ENCODE peak calls at places on chromosomes 11 and 22, in five cellular contexts. J, I, K, N and D are unnamed samples.

GRCh38 chr22:38802671-38803121 is 8.8 kb upstream of the DNAL4 start:
- DNase-seq in N (no peak), K (peak; percentile 68), I (peak; percentile 25), J (peak; percentile 57), D (no peak)

GRCh38 chr11:119421941-119422504 is 949 bp downstream of the THY1 start:
- DNase-seq in K (no peak), N (peak; percentile 15), I (no peak), J (no peak), D (no peak)

GRCh38 chr11:77024745-77025144 is 9.5 kb upstream of the B3GNT6 start:
- DNase-seq in I (no peak), K (no peak), N (peak; percentile 12), J (no peak), D (no peak)

GRCh38 chr11:27972432-27973170 is 135.4 kb downstream of the KIF18A start:
- DNase-seq in J (no peak), N (no peak), I (no peak), K (no peak), D (no peak)

GRCh38 chr22:39526736-39527171 is 5.8 kb downstream of the RPS19BP1 start:
- DNase-seq in J (no peak), N (peak; percentile 57), K (peak; percentile 31), I (no peak), D (no peak)

GRCh38 chr11:85167038-85167437 is 460.1 kb downstream of the DLG2 start:
- DNase-seq in I (no peak), N (no peak), J (no peak), K (no peak), D (no peak)

GRCh38 chr22:43832393-43833265 is 20.5 kb upstream of the EFCAB6 start:
- DNase-seq in I (no peak), J (no peak), K (no peak), N (no peak), D (no peak)

GRCh38 chr11:70241709-70242108 is 28.8 kb upstream of the PPFIA1 start:
- DNase-seq in J (no peak), N (no peak), K (no peak), I (no peak), D (no peak)

GRCh38 chr11:47186076-47186936 is at the start of gene PACSIN3:
- DNase-seq in N (peak; percentile 45), I (no peak), J (no peak), K (peak; percentile 70), D (no peak)

GRCh38 chr22:39292561-39293074 is 26.8 kb downstream of the RPL3 start:
- DNase-seq in N (peak; percentile 29), K (peak; percentile 95), J (peak; percentile 94), I (peak; percentile 80), D (peak; percentile 90)

GRCh38 chr11:120222916-120223315 is 12.1 kb downstream of the OAF start:
- DNase-seq in I (no peak), N (no peak), J (no peak), K (no peak), D (no peak)

GRCh38 chr11:10076458-10077141 is 217.4 kb downstream of the SBF2 start:
- DNase-seq in I (peak; percentile 9), N (peak; percentile 66), J (peak; percentile 55), K (peak; percentile 18), D (no peak)

GRCh38 chr11:59560702-59561469 is 49.5 kb downstream of the OR4D9 start:
- DNase-seq in J (peak; percentile 88), N (peak; percentile 94), I (peak; percentile 57), K (peak; percentile 81), D (peak; percentile 88)

GRCh38 chr11:88411265-88411664 is 73.7 kb upstream of the CTSC start:
- DNase-seq in K (no peak), J (no peak), I (no peak), N (no peak), D (no peak)

GRCh38 chr11:12185914-12186313 is 75.5 kb downstream of the MICAL2 start:
- DNase-seq in I (no peak), J (no peak), N (no peak), K (no peak), D (no peak)

GRCh38 chr11:114811971-114812370 is 133.6 kb downstream of the NXPE2 start:
- DNase-seq in I (no peak), K (no peak), J (no peak), N (no peak), D (no peak)

GRCh38 chr11:34214961-34215805 is 109.8 kb downstream of the NAT10 start:
- DNase-seq in J (no peak), N (no peak), I (no peak), K (no peak), D (no peak)

GRCh38 chr11:45850446-45850845 is 3.2 kb downstream of the CRY2 start:
- DNase-seq in I (no peak), J (no peak), N (no peak), K (no peak), D (no peak)

GRCh38 chr11:71339178-71339881 is 87.0 kb upstream of the SHANK2 start:
- DNase-seq in I (no peak), J (no peak), K (no peak), N (no peak), D (peak; percentile 65)

GRCh38 chr11:126282361-126282741 is 542 bp upstream of the TIRAP start:
- DNase-seq in K (peak; percentile 41), I (no peak), J (peak; percentile 43), N (peak; percentile 41), D (no peak)

GRCh38 chr22:48633996-48634836 is 1193.5 kb downstream of the BRD1 start:
- DNase-seq in K (no peak), J (no peak), I (no peak), N (no peak), D (no peak)

GRCh38 chr22:45155050-45155840 is 8.5 kb upstream of the NUP50 start:
- DNase-seq in J (no peak), K (no peak), I (no peak), N (no peak), D (no peak)

GRCh38 chr22:32144875-32145274 is 14.2 kb downstream of the C22orf42 start:
- DNase-seq in I (no peak), K (no peak), N (no peak), J (no peak), D (no peak)

GRCh38 chr11:79081441-79082124 is 359.2 kb downstream of the TENM4 start:
- DNase-seq in J (no peak), N (peak; percentile 20), K (no peak), I (no peak), D (no peak)

GRCh38 chr11:37371346-37371970 is 773.4 kb upstream of the RAG2 start:
- DNase-seq in N (no peak), J (no peak), I (no peak), K (no peak), D (no peak)

GRCh38 chr22:40898850-40899357 is 37.0 kb upstream of the DNAJB7 start:
- DNase-seq in I (no peak), J (no peak), N (peak; percentile 68), K (no peak), D (no peak)

GRCh38 chr11:77046060-77046501 is 11.9 kb downstream of the B3GNT6 start:
- DNase-seq in K (peak; percentile 65), J (no peak), I (no peak), N (peak; percentile 47), D (no peak)

GRCh38 chr11:82996966-82997606 is 74.6 kb downstream of the RAB30 start:
- DNase-seq in K (peak; percentile 68), N (peak; percentile 92), I (no peak), J (no peak), D (no peak)

GRCh38 chr11:68750197-68750987 is 928 bp downstream of the TESMIN start:
- DNase-seq in K (peak; percentile 31), I (no peak), J (peak; percentile 24), N (no peak), D (no peak)

GRCh38 chr11:94938399-94939055 is 34.8 kb downstream of the CWC15 start:
- DNase-seq in N (no peak), K (no peak), I (no peak), J (peak; percentile 60), D (no peak)

GRCh38 chr22:27480487-27480886 is 321.1 kb downstream of the MN1 start:
- DNase-seq in K (no peak), N (no peak), I (no peak), J (no peak), D (no peak)

GRCh38 chr11:116390963-116391362 is 381.8 kb downstream of the BUD13 start:
- DNase-seq in K (no peak), J (no peak), I (no peak), N (no peak), D (no peak)

GRCh38 chr22:32996702-32997101 is 61.5 kb downstream of the SYN3 start:
- DNase-seq in I (peak; percentile 25), K (no peak), J (peak; percentile 86), N (no peak), D (no peak)

GRCh38 chr11:131674051-131674755 is 303.8 kb downstream of the NTM start:
- DNase-seq in I (no peak), K (peak; percentile 77), N (peak; percentile 63), J (peak; percentile 41), D (no peak)

GRCh38 chr11:125842319-125842948 is 9.3 kb downstream of the PATE4 start:
- DNase-seq in J (no peak), K (no peak), N (no peak), I (no peak), D (no peak)

GRCh38 chr11:93491941-93492340 is 51.2 kb downstream of the SMCO4 start:
- DNase-seq in J (no peak), N (no peak), K (no peak), I (no peak), D (no peak)
- H3K4me3 ChIP-seq in J (no peak overlapping the region), N (no peak overlapping the region), K (no peak overlapping the region), I (no peak overlapping the region), D (no peak overlapping the region)

GRCh38 chr11:104343578-104343977 is 179.6 kb upstream of the PDGFD start:
- DNase-seq in K (no peak), N (peak; percentile 10), I (no peak), J (no peak), D (no peak)
- TF ChIP-seq CTCF in K (peak; percentile 34), N (peak; percentile 31), I (peak; percentile 30), J (peak; percentile 14), D (no peak)

GRCh38 chr11:113376156-113376555 is 11.4 kb upstream of the ANKK1 start:
- DNase-seq in I (no peak), J (no peak), N (peak; percentile 44), K (no peak), D (no peak)
- H3K4me3 ChIP-seq in I (no peak overlapping the region), J (no peak overlapping the region), N (no peak overlapping the region), K (no peak overlapping the region), D (no peak overlapping the region)

DNA sequence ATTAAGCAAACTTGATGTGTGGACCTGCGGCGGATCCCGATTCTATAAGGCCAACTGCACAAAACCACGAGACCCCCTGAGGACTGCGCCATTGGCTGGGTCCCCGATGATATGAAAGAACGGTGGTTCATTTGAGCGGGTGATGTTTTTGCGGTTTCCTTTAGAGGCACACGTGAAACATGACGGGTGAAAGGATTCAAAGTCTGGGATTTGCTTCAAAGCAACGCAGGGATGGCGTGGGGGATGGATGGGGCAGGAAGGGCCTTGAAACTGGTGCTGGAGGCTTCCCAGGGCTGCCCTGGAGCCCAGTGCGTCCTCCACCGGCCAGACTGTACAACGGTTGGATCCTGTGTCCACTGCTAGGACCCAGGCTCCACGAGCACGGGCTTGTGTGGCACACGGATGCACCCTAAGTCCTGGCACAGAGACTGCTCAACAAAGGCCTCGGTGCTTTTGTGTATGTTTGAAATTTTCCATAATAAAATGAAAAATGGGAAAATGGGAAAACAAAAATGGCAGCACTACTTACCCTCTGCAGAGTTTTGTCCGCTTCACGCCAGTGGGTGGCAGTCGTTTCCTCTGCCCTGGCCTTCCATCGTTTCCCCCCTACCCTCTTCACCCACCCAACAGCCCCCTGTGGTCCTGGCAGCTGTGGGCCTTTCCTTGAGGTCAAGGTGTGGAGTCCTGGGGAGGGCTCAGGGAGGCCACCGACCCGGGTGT is 3.6 kb downstream of the ASCL2 start:
- DNase-seq in K (no peak), N (no peak), I (no peak), J (no peak), D (peak; percentile 54)
- TF ChIP-seq CTCF in K (no peak), N (no peak), I (no peak), J (no peak), D (no peak)